ENCODE peak calls at places on chromosomes 6 and 20, in five cellular contexts. One of them, this sample, is unnamed.

GRCh38 chr6:76697585-76697984 is 625.1 kb upstream of the IMPG1 start:
- DNase-seq in CD4-positive, CD25-positive, alpha-beta regulatory T cell: no peak
- DNase-seq in GDM1: no peak
- DNase-seq in A172: peak
- DNase-seq in HL-60: no peak
- DNase-seq in this sample: no peak

GRCh38 chr20:43963872-43964791 is 49.5 kb downstream of the TOX2 start:
- DNase-seq in CD4-positive, CD25-positive, alpha-beta regulatory T cell: no peak
- DNase-seq in GDM1: no peak
- DNase-seq in A172: peak
- DNase-seq in HL-60: peak
- DNase-seq in this sample: peak

GRCh38 chr6:169381988-169382387 is 128.3 kb upstream of the THBS2 start:
- DNase-seq in CD4-positive, CD25-positive, alpha-beta regulatory T cell: no peak
- DNase-seq in GDM1: no peak
- DNase-seq in A172: no peak
- DNase-seq in HL-60: no peak
- DNase-seq in this sample: no peak

GRCh38 chr20:36848677-36849076 is 27.3 kb upstream of the TLDC2 start:
- DNase-seq in CD4-positive, CD25-positive, alpha-beta regulatory T cell: no peak
- DNase-seq in GDM1: no peak
- DNase-seq in A172: no peak
- DNase-seq in HL-60: no peak
- DNase-seq in this sample: no peak

GRCh38 chr6:125986295-125986955 is at the start of gene TRMT11:
- DNase-seq in CD4-positive, CD25-positive, alpha-beta regulatory T cell: peak
- DNase-seq in GDM1: peak
- DNase-seq in A172: peak
- DNase-seq in HL-60: peak
- DNase-seq in this sample: peak

GRCh38 chr6:132063738-132064137 is 112.6 kb upstream of the CCN2 start:
- DNase-seq in CD4-positive, CD25-positive, alpha-beta regulatory T cell: no peak
- DNase-seq in GDM1: no peak
- DNase-seq in A172: peak
- DNase-seq in HL-60: no peak
- DNase-seq in this sample: no peak

GRCh38 chr6:13866291-13866690 is 51.9 kb upstream of the MCUR1 start:
- DNase-seq in CD4-positive, CD25-positive, alpha-beta regulatory T cell: no peak
- DNase-seq in GDM1: no peak
- DNase-seq in A172: no peak
- DNase-seq in HL-60: no peak
- DNase-seq in this sample: no peak

GRCh38 chr20:6665161-6665560 is 102.3 kb upstream of the BMP2 start:
- DNase-seq in CD4-positive, CD25-positive, alpha-beta regulatory T cell: no peak
- DNase-seq in GDM1: no peak
- DNase-seq in A172: no peak
- DNase-seq in HL-60: no peak
- DNase-seq in this sample: no peak

GRCh38 chr20:19288061-19288460 is 75.6 kb downstream of the SLC24A3 start:
- DNase-seq in CD4-positive, CD25-positive, alpha-beta regulatory T cell: no peak
- DNase-seq in GDM1: no peak
- DNase-seq in A172: no peak
- DNase-seq in HL-60: no peak
- DNase-seq in this sample: no peak

GRCh38 chr6:134470090-134470975 is 152.4 kb upstream of the SGK1 start:
- DNase-seq in CD4-positive, CD25-positive, alpha-beta regulatory T cell: no peak
- DNase-seq in GDM1: no peak
- DNase-seq in A172: no peak
- DNase-seq in HL-60: no peak
- DNase-seq in this sample: no peak

GRCh38 chr20:50314936-50315335 is 124.3 kb downstream of the CEBPB start:
- DNase-seq in CD4-positive, CD25-positive, alpha-beta regulatory T cell: no peak
- DNase-seq in GDM1: no peak
- DNase-seq in A172: no peak
- DNase-seq in HL-60: no peak
- DNase-seq in this sample: no peak

GRCh38 chr20:53831812-53832211 is 238.2 kb upstream of the ZNF217 start:
- DNase-seq in CD4-positive, CD25-positive, alpha-beta regulatory T cell: no peak
- DNase-seq in GDM1: no peak
- DNase-seq in A172: no peak
- DNase-seq in HL-60: no peak
- DNase-seq in this sample: no peak